ENCODE peak calls at places on chromosomes 12 and 14, in four cellular contexts. One of them, this sample, is unnamed.

GRCh38 chr12:104662908-104663307 is 206.2 kb downstream of the CHST11 start:
- DNase-seq in AG10803: no peak
- DNase-seq in substantia nigra: no peak
- DNase-seq in B cell: no peak
- DNase-seq in this sample: no peak

GRCh38 chr12:103791350-103791920 is 49.6 kb downstream of the NT5DC3 start:
- DNase-seq in AG10803: no peak
- DNase-seq in substantia nigra: no peak
- DNase-seq in B cell: no peak
- DNase-seq in this sample: no peak

GRCh38 chr12:54285150-54286041 is 4.9 kb downstream of the HNRNPA1 start:
- DNase-seq in AG10803: no peak
- DNase-seq in substantia nigra: no peak
- DNase-seq in B cell: no peak
- DNase-seq in this sample: no peak

GRCh38 chr12:31887109-31887811 is 72.0 kb upstream of the RESF1 start:
- DNase-seq in AG10803: no peak
- DNase-seq in substantia nigra: no peak
- DNase-seq in B cell: peak; percentile 41
- DNase-seq in this sample: no peak

GRCh38 chr14:36604757-36605505 is 22.5 kb upstream of the NKX2-8 start:
- DNase-seq in AG10803: peak; percentile 71
- DNase-seq in substantia nigra: peak; percentile 13
- DNase-seq in B cell: peak; percentile 15
- DNase-seq in this sample: no peak

GRCh38 chr12:62484234-62484633 is 17.6 kb downstream of the MON2 start:
- DNase-seq in AG10803: peak; percentile 63
- DNase-seq in substantia nigra: no peak
- DNase-seq in B cell: no peak
- DNase-seq in this sample: no peak

GRCh38 chr12:27048822-27049752 is 26.7 kb downstream of the MED21 start:
- DNase-seq in AG10803: peak; percentile 23
- DNase-seq in substantia nigra: no peak
- DNase-seq in B cell: no peak
- DNase-seq in this sample: no peak

GRCh38 chr12:24695103-24695502 is 253.8 kb downstream of the BCAT1 start:
- DNase-seq in AG10803: no peak
- DNase-seq in substantia nigra: no peak
- DNase-seq in B cell: no peak
- DNase-seq in this sample: no peak

GRCh38 chr12:47751561-47751960 is 7.1 kb downstream of the RAPGEF3 start:
- DNase-seq in AG10803: no peak
- DNase-seq in substantia nigra: no peak
- DNase-seq in B cell: no peak
- DNase-seq in this sample: no peak

This sample was measured in dorsolateral prefrontal cortex.